ENCODE peak calls at places on chromosomes 4 and X, in five cellular contexts. One of them, this sample, is unnamed.

GRCh38 chr4:128353791-128354190 is 66.2 kb upstream of the PGRMC2 start:
- DNase-seq in activated naive CD8-positive, alpha-beta T cell treated with anti-CD3 and anti-CD28 coated beads, Interleukin-2, amount 50 U/mL, for 24 hours: no peak
- DNase-seq in RPMI7951: peak; percentile 11
- DNase-seq in kidney tubule cell: no peak
- DNase-seq in iPS-NIHi11: no peak
- DNase-seq in this sample: peak; percentile 16

GRCh38 chrX:130416785-130417184 is 15.0 kb downstream of the RBMX2 start:
- DNase-seq in activated naive CD8-positive, alpha-beta T cell treated with anti-CD3 and anti-CD28 coated beads, Interleukin-2, amount 50 U/mL, for 24 hours: no peak
- DNase-seq in RPMI7951: no peak
- DNase-seq in kidney tubule cell: no peak
- DNase-seq in iPS-NIHi11: no peak
- DNase-seq in this sample: no peak

GRCh38 chr4:18155062-18156041 is 133.8 kb upstream of the LCORL start:
- DNase-seq in activated naive CD8-positive, alpha-beta T cell treated with anti-CD3 and anti-CD28 coated beads, Interleukin-2, amount 50 U/mL, for 24 hours: no peak
- DNase-seq in RPMI7951: no peak
- DNase-seq in kidney tubule cell: peak; percentile 78
- DNase-seq in iPS-NIHi11: no peak
- DNase-seq in this sample: no peak

GRCh38 chrX:41722816-41723215 is 1.2 kb upstream of the GPR82 start:
- DNase-seq in activated naive CD8-positive, alpha-beta T cell treated with anti-CD3 and anti-CD28 coated beads, Interleukin-2, amount 50 U/mL, for 24 hours: no peak
- DNase-seq in RPMI7951: no peak
- DNase-seq in kidney tubule cell: peak; percentile 8
- DNase-seq in iPS-NIHi11: no peak
- DNase-seq in this sample: no peak

GRCh38 chrX:131874300-131874699 is 148.8 kb upstream of the STK26 start:
- DNase-seq in activated naive CD8-positive, alpha-beta T cell treated with anti-CD3 and anti-CD28 coated beads, Interleukin-2, amount 50 U/mL, for 24 hours: no peak
- DNase-seq in RPMI7951: no peak
- DNase-seq in kidney tubule cell: no peak
- DNase-seq in iPS-NIHi11: peak; percentile 3
- DNase-seq in this sample: no peak

GRCh38 chrX:44092778-44093177 is 119.6 kb upstream of the NDP start:
- DNase-seq in activated naive CD8-positive, alpha-beta T cell treated with anti-CD3 and anti-CD28 coated beads, Interleukin-2, amount 50 U/mL, for 24 hours: no peak
- DNase-seq in RPMI7951: no peak
- DNase-seq in kidney tubule cell: no peak
- DNase-seq in iPS-NIHi11: no peak
- DNase-seq in this sample: no peak

GRCh38 chr4:74675673-74676279 is 118.5 kb downstream of the BTC start:
- DNase-seq in activated naive CD8-positive, alpha-beta T cell treated with anti-CD3 and anti-CD28 coated beads, Interleukin-2, amount 50 U/mL, for 24 hours: no peak
- DNase-seq in RPMI7951: peak; percentile 69
- DNase-seq in kidney tubule cell: peak; percentile 77
- DNase-seq in iPS-NIHi11: peak; percentile 65
- DNase-seq in this sample: peak; percentile 72

GRCh38 chrX:20414781-20415445 is 148.2 kb upstream of the RPS6KA3 start:
- DNase-seq in activated naive CD8-positive, alpha-beta T cell treated with anti-CD3 and anti-CD28 coated beads, Interleukin-2, amount 50 U/mL, for 24 hours: peak; percentile 10
- DNase-seq in RPMI7951: peak; percentile 24
- DNase-seq in kidney tubule cell: peak; percentile 43
- DNase-seq in iPS-NIHi11: no peak
- DNase-seq in this sample: no peak

GRCh38 chr4:150235317-150235716 is 157.1 kb downstream of the DCLK2 start:
- DNase-seq in activated naive CD8-positive, alpha-beta T cell treated with anti-CD3 and anti-CD28 coated beads, Interleukin-2, amount 50 U/mL, for 24 hours: no peak
- DNase-seq in RPMI7951: no peak
- DNase-seq in kidney tubule cell: no peak
- DNase-seq in iPS-NIHi11: no peak
- DNase-seq in this sample: no peak

GRCh38 chr4:155964016-155964891 is 10.6 kb upstream of the CTSO start:
- DNase-seq in activated naive CD8-positive, alpha-beta T cell treated with anti-CD3 and anti-CD28 coated beads, Interleukin-2, amount 50 U/mL, for 24 hours: no peak
- DNase-seq in RPMI7951: no peak
- DNase-seq in kidney tubule cell: peak; percentile 37
- DNase-seq in iPS-NIHi11: no peak
- DNase-seq in this sample: no peak

GRCh38 chrX:118727686-118728339 is 407 bp downstream of the IL13RA1 start:
- DNase-seq in activated naive CD8-positive, alpha-beta T cell treated with anti-CD3 and anti-CD28 coated beads, Interleukin-2, amount 50 U/mL, for 24 hours: peak; percentile 3
- DNase-seq in RPMI7951: peak; percentile 30
- DNase-seq in kidney tubule cell: peak; percentile 28
- DNase-seq in iPS-NIHi11: peak; percentile 8
- DNase-seq in this sample: peak; percentile 74

GRCh38 chrX:28651186-28651585 is 63.9 kb downstream of the IL1RAPL1 start:
- DNase-seq in activated naive CD8-positive, alpha-beta T cell treated with anti-CD3 and anti-CD28 coated beads, Interleukin-2, amount 50 U/mL, for 24 hours: no peak
- DNase-seq in RPMI7951: no peak
- DNase-seq in kidney tubule cell: no peak
- DNase-seq in iPS-NIHi11: no peak
- DNase-seq in this sample: no peak

GRCh38 chr4:154727540-154727939 is 16.3 kb upstream of the LRAT start:
- DNase-seq in activated naive CD8-positive, alpha-beta T cell treated with anti-CD3 and anti-CD28 coated beads, Interleukin-2, amount 50 U/mL, for 24 hours: no peak
- DNase-seq in RPMI7951: no peak
- DNase-seq in kidney tubule cell: peak; percentile 39
- DNase-seq in iPS-NIHi11: no peak
- DNase-seq in this sample: peak; percentile 31

GRCh38 chr4:141643557-141643956 is 7.2 kb downstream of the IL15 start:
- DNase-seq in activated naive CD8-positive, alpha-beta T cell treated with anti-CD3 and anti-CD28 coated beads, Interleukin-2, amount 50 U/mL, for 24 hours: no peak
- DNase-seq in RPMI7951: peak; percentile 69
- DNase-seq in kidney tubule cell: peak; percentile 95
- DNase-seq in iPS-NIHi11: no peak
- DNase-seq in this sample: no peak

GRCh38 chr4:2995546-2996265 is 32.3 kb downstream of the GRK4 start:
- DNase-seq in activated naive CD8-positive, alpha-beta T cell treated with anti-CD3 and anti-CD28 coated beads, Interleukin-2, amount 50 U/mL, for 24 hours: no peak
- DNase-seq in RPMI7951: peak; percentile 16
- DNase-seq in kidney tubule cell: no peak
- DNase-seq in iPS-NIHi11: no peak
- DNase-seq in this sample: no peak

GRCh38 chrX:108307408-108308085 is 130.7 kb downstream of the COL4A6 start:
- DNase-seq in activated naive CD8-positive, alpha-beta T cell treated with anti-CD3 and anti-CD28 coated beads, Interleukin-2, amount 50 U/mL, for 24 hours: no peak
- DNase-seq in RPMI7951: no peak
- DNase-seq in kidney tubule cell: no peak
- DNase-seq in iPS-NIHi11: no peak
- DNase-seq in this sample: no peak

GRCh38 chr4:53010320-53010719 is 148.2 kb downstream of the RASL11B start:
- DNase-seq in activated naive CD8-positive, alpha-beta T cell treated with anti-CD3 and anti-CD28 coated beads, Interleukin-2, amount 50 U/mL, for 24 hours: no peak
- DNase-seq in RPMI7951: no peak
- DNase-seq in kidney tubule cell: no peak
- DNase-seq in iPS-NIHi11: no peak
- DNase-seq in this sample: no peak

GRCh38 chr4:1233641-1234277 is 15.2 kb downstream of the CTBP1 start:
- DNase-seq in activated naive CD8-positive, alpha-beta T cell treated with anti-CD3 and anti-CD28 coated beads, Interleukin-2, amount 50 U/mL, for 24 hours: no peak
- DNase-seq in RPMI7951: no peak
- DNase-seq in kidney tubule cell: no peak
- DNase-seq in iPS-NIHi11: no peak
- DNase-seq in this sample: peak; percentile 91

GRCh38 chr4:176400816-176401461 is 81.2 kb downstream of the SPCS3 start:
- DNase-seq in activated naive CD8-positive, alpha-beta T cell treated with anti-CD3 and anti-CD28 coated beads, Interleukin-2, amount 50 U/mL, for 24 hours: no peak
- DNase-seq in RPMI7951: peak; percentile 54
- DNase-seq in kidney tubule cell: peak; percentile 75
- DNase-seq in iPS-NIHi11: no peak
- DNase-seq in this sample: no peak

GRCh38 chr4:152176627-152177214 is 359.2 kb downstream of the FBXW7 start:
- DNase-seq in activated naive CD8-positive, alpha-beta T cell treated with anti-CD3 and anti-CD28 coated beads, Interleukin-2, amount 50 U/mL, for 24 hours: no peak
- DNase-seq in RPMI7951: no peak
- DNase-seq in kidney tubule cell: no peak
- DNase-seq in iPS-NIHi11: no peak
- DNase-seq in this sample: no peak

GRCh38 chr4:75723802-75724065 is 643 bp upstream of the USO1 start:
- DNase-seq in activated naive CD8-positive, alpha-beta T cell treated with anti-CD3 and anti-CD28 coated beads, Interleukin-2, amount 50 U/mL, for 24 hours: no peak
- DNase-seq in RPMI7951: no peak
- DNase-seq in kidney tubule cell: no peak
- DNase-seq in iPS-NIHi11: no peak
- DNase-seq in this sample: no peak

GRCh38 chr4:151014521-151015457 is at the start of gene LRBA:
- DNase-seq in activated naive CD8-positive, alpha-beta T cell treated with anti-CD3 and anti-CD28 coated beads, Interleukin-2, amount 50 U/mL, for 24 hours: peak; percentile 84
- DNase-seq in RPMI7951: peak; percentile 39
- DNase-seq in kidney tubule cell: peak; percentile 91
- DNase-seq in iPS-NIHi11: peak; percentile 89
- DNase-seq in this sample: peak; percentile 96

GRCh38 chr4:79923290-79923689 is 149.7 kb downstream of the ANTXR2 start:
- DNase-seq in activated naive CD8-positive, alpha-beta T cell treated with anti-CD3 and anti-CD28 coated beads, Interleukin-2, amount 50 U/mL, for 24 hours: no peak
- DNase-seq in RPMI7951: no peak
- DNase-seq in kidney tubule cell: no peak
- DNase-seq in iPS-NIHi11: no peak
- DNase-seq in this sample: no peak

GRCh38 chrX:7019555-7019954 is 128.0 kb upstream of the STS start:
- DNase-seq in activated naive CD8-positive, alpha-beta T cell treated with anti-CD3 and anti-CD28 coated beads, Interleukin-2, amount 50 U/mL, for 24 hours: no peak
- DNase-seq in RPMI7951: no peak
- DNase-seq in kidney tubule cell: no peak
- DNase-seq in iPS-NIHi11: no peak
- DNase-seq in this sample: no peak

GRCh38 chrX:3346436-3347329 is at the start of gene MXRA5:
- DNase-seq in activated naive CD8-positive, alpha-beta T cell treated with anti-CD3 and anti-CD28 coated beads, Interleukin-2, amount 50 U/mL, for 24 hours: no peak
- DNase-seq in RPMI7951: peak; percentile 61
- DNase-seq in kidney tubule cell: peak; percentile 9
- DNase-seq in iPS-NIHi11: peak; percentile 39
- DNase-seq in this sample: peak; percentile 78

GRCh38 chr4:134027931-134028330 is 173.7 kb downstream of the PABPC4L start:
- DNase-seq in activated naive CD8-positive, alpha-beta T cell treated with anti-CD3 and anti-CD28 coated beads, Interleukin-2, amount 50 U/mL, for 24 hours: no peak
- DNase-seq in RPMI7951: peak; percentile 1
- DNase-seq in kidney tubule cell: peak; percentile 89
- DNase-seq in iPS-NIHi11: no peak
- DNase-seq in this sample: no peak

GRCh38 chr4:76420901-76421581 is at the start of gene CCDC158:
- DNase-seq in activated naive CD8-positive, alpha-beta T cell treated with anti-CD3 and anti-CD28 coated beads, Interleukin-2, amount 50 U/mL, for 24 hours: peak; percentile 6
- DNase-seq in RPMI7951: no peak
- DNase-seq in kidney tubule cell: peak; percentile 28
- DNase-seq in iPS-NIHi11: peak; percentile 47
- DNase-seq in this sample: peak; percentile 71

GRCh38 chr4:173301518-173302201 is 32.5 kb downstream of the HMGB2 start:
- DNase-seq in activated naive CD8-positive, alpha-beta T cell treated with anti-CD3 and anti-CD28 coated beads, Interleukin-2, amount 50 U/mL, for 24 hours: no peak
- DNase-seq in RPMI7951: peak; percentile 39
- DNase-seq in kidney tubule cell: peak; percentile 82
- DNase-seq in iPS-NIHi11: no peak
- DNase-seq in this sample: peak; percentile 57

GRCh38 chrX:121254336-121254735 is 206.9 kb downstream of the GLUD2 start:
- DNase-seq in activated naive CD8-positive, alpha-beta T cell treated with anti-CD3 and anti-CD28 coated beads, Interleukin-2, amount 50 U/mL, for 24 hours: no peak
- DNase-seq in RPMI7951: no peak
- DNase-seq in kidney tubule cell: no peak
- DNase-seq in iPS-NIHi11: peak; percentile 5
- DNase-seq in this sample: no peak

GRCh38 chrX:111095974-111096870 is at the start of gene PAK3:
- DNase-seq in activated naive CD8-positive, alpha-beta T cell treated with anti-CD3 and anti-CD28 coated beads, Interleukin-2, amount 50 U/mL, for 24 hours: peak; percentile 9
- DNase-seq in RPMI7951: peak; percentile 65
- DNase-seq in kidney tubule cell: peak; percentile 85
- DNase-seq in iPS-NIHi11: peak; percentile 69
- DNase-seq in this sample: peak; percentile 92

GRCh38 chr4:38078590-38079381 is 118.6 kb downstream of the PTTG2 start:
- DNase-seq in activated naive CD8-positive, alpha-beta T cell treated with anti-CD3 and anti-CD28 coated beads, Interleukin-2, amount 50 U/mL, for 24 hours: no peak
- DNase-seq in RPMI7951: peak; percentile 60
- DNase-seq in kidney tubule cell: no peak
- DNase-seq in iPS-NIHi11: no peak
- DNase-seq in this sample: peak; percentile 52

GRCh38 chr4:147678796-147679549 is 5.0 kb downstream of the PRMT9 start:
- DNase-seq in activated naive CD8-positive, alpha-beta T cell treated with anti-CD3 and anti-CD28 coated beads, Interleukin-2, amount 50 U/mL, for 24 hours: peak; percentile 12
- DNase-seq in RPMI7951: no peak
- DNase-seq in kidney tubule cell: peak; percentile 23
- DNase-seq in iPS-NIHi11: peak; percentile 23
- DNase-seq in this sample: no peak